ENCODE peak calls at places on chromosome 5, in ten cellular contexts. B is progenitor cell of endocrine pancreas; M is fibroblast of pulmonary artery; J is erythroblast; G is HFFc6; S is heart right ventricle; R is hypothalamus; O is GM13976; A is Kasumi-1; Z is activated T-cell treated with anti-CD3 and anti-CD28 coated beads, Interleukin-2, amount 50 U/mL, for 1 hour. P is an unnamed sample.
A peak's percentile ranks its signal among the peaks of the same experiment; 100 is the strongest.

GRCh38 chr5:179816401-179817070 is 4.2 kb upstream of the SQSTM1 start:
- DNase-seq in B (no peak), M (no peak), J (peak; percentile 40), G (no peak), S (no peak), R (no peak), O (no peak), A (no peak), Z (no peak), P (peak; percentile 44)

GRCh38 chr5:110085826-110086225 is 396.1 kb downstream of the MAN2A1 start:
- DNase-seq in B (no peak), M (no peak), J (no peak), G (no peak), S (no peak), R (no peak), O (no peak), A (no peak), Z (no peak), P (no peak)

GRCh38 chr5:154541553-154541952 is 63.5 kb upstream of the HAND1 start:
- DNase-seq in B (no peak), M (no peak), J (peak; percentile 28), G (no peak), S (no peak), R (no peak), O (no peak), A (no peak), Z (no peak), P (no peak)

GRCh38 chr5:123696948-123697347 is 185.0 kb downstream of the CSNK1G3 start:
- DNase-seq in B (no peak), M (peak; percentile 77), J (no peak), G (peak; percentile 35), S (peak; percentile 73), R (peak; percentile 77), O (no peak), A (no peak), Z (no peak), P (no peak)

GRCh38 chr5:14341571-14342225 is 198.6 kb downstream of the TRIO start:
- DNase-seq in B (no peak), M (no peak), J (no peak), G (no peak), S (no peak), R (no peak), O (no peak), A (peak; percentile 15), Z (no peak), P (no peak)

GRCh38 chr5:142900926-142901325 is 130.7 kb downstream of the ARHGAP26 start:
- DNase-seq in B (no peak), M (peak; percentile 55), J (no peak), G (peak; percentile 63), S (no peak), R (no peak), O (no peak), A (no peak), Z (no peak), P (no peak)

GRCh38 chr5:43839218-43839617 is 236.2 kb downstream of the NNT start:
- DNase-seq in B (no peak), M (peak; percentile 67), J (no peak), G (peak; percentile 20), S (no peak), R (no peak), O (no peak), A (no peak), Z (no peak), P (no peak)

GRCh38 chr5:57034517-57034916 is 82.6 kb upstream of the MIER3 start:
- DNase-seq in B (no peak), M (no peak), J (no peak), G (no peak), S (no peak), R (no peak), O (no peak), A (no peak), Z (no peak), P (no peak)

GRCh38 chr5:73694089-73694488 is 68.1 kb downstream of the ARHGEF28 start:
- DNase-seq in B (no peak), M (no peak), J (no peak), G (no peak), S (no peak), R (no peak), O (peak; percentile 11), A (no peak), Z (no peak), P (peak; percentile 35)

GRCh38 chr5:14440598-14441401 is 140.8 kb upstream of the OTULINL start:
- DNase-seq in B (no peak), M (peak; percentile 92), J (no peak), G (peak; percentile 93), S (peak; percentile 63), R (peak; percentile 48), O (no peak), A (no peak), Z (no peak), P (no peak)

GRCh38 chr5:179321206-179321987 is 23.9 kb downstream of the ADAMTS2 start:
- DNase-seq in B (no peak), M (no peak), J (no peak), G (no peak), S (no peak), R (no peak), O (no peak), A (no peak), Z (no peak), P (no peak)

GRCh38 chr5:72991394-72991793 is 35.6 kb downstream of the FCHO2 start:
- DNase-seq in B (no peak), M (no peak), J (no peak), G (no peak), S (no peak), R (no peak), O (no peak), A (no peak), Z (no peak), P (no peak)

GRCh38 chr5:52262844-52263243 is 524.9 kb upstream of the ITGA1 start:
- DNase-seq in B (no peak), M (no peak), J (no peak), G (no peak), S (no peak), R (no peak), O (no peak), A (no peak), Z (no peak), P (no peak)

GRCh38 chr5:23146183-23146582 is 293.0 kb upstream of the CDH12 start:
- DNase-seq in B (no peak), M (no peak), J (no peak), G (no peak), S (no peak), R (no peak), O (no peak), A (no peak), Z (no peak), P (no peak)

GRCh38 chr5:71830626-71831539 is 111.8 kb downstream of the CARTPT start:
- DNase-seq in B (no peak), M (peak; percentile 89), J (no peak), G (peak; percentile 85), S (peak; percentile 80), R (peak; percentile 28), O (no peak), A (no peak), Z (no peak), P (no peak)

GRCh38 chr5:119078870-119079269 is 8.0 kb downstream of the DMXL1 start:
- DNase-seq in B (no peak), M (peak; percentile 59), J (no peak), G (no peak), S (no peak), R (no peak), O (no peak), A (no peak), Z (no peak), P (no peak)

GRCh38 chr5:95471922-95472321 is 80.8 kb downstream of the FAM81B start:
- DNase-seq in B (no peak), M (peak; percentile 53), J (no peak), G (peak; percentile 62), S (no peak), R (no peak), O (no peak), A (no peak), Z (no peak), P (no peak)

GRCh38 chr5:9947944-9948343 is 301.7 kb downstream of the ATPSCKMT start:
- DNase-seq in B (no peak), M (peak; percentile 61), J (no peak), G (no peak), S (no peak), R (no peak), O (no peak), A (no peak), Z (no peak), P (no peak)

GRCh38 chr5:68068204-68068603 is 147.4 kb upstream of the PIK3R1 start:
- DNase-seq in B (no peak), M (no peak), J (no peak), G (peak; percentile 40), S (no peak), R (no peak), O (no peak), A (no peak), Z (no peak), P (no peak)

GRCh38 chr5:80220268-80220897 is 35.5 kb downstream of the SERINC5 start:
- DNase-seq in B (no peak), M (no peak), J (no peak), G (no peak), S (no peak), R (no peak), O (no peak), A (no peak), Z (peak; percentile 42), P (no peak)

GRCh38 chr5:23675456-23675855 is 168.0 kb downstream of the PRDM9 start:
- DNase-seq in B (no peak), M (no peak), J (no peak), G (no peak), S (no peak), R (no peak), O (no peak), A (no peak), Z (no peak), P (no peak)

GRCh38 chr5:169574147-169574646 is 9.4 kb upstream of the SPDL1 start:
- DNase-seq in B (no peak), M (no peak), J (no peak), G (no peak), S (no peak), R (no peak), O (no peak), A (no peak), Z (no peak), P (no peak)

GRCh38 chr5:98902733-98903132 is 26.1 kb downstream of the CHD1 start:
- DNase-seq in B (no peak), M (peak; percentile 50), J (no peak), G (peak; percentile 48), S (no peak), R (no peak), O (no peak), A (no peak), Z (no peak), P (no peak)

GRCh38 chr5:131521252-131521651 is 113.8 kb downstream of the RAPGEF6 start:
- DNase-seq in B (no peak), M (no peak), J (no peak), G (peak; percentile 69), S (no peak), R (no peak), O (no peak), A (no peak), Z (no peak), P (no peak)

GRCh38 chr5:65924366-65925093 is 1.8 kb upstream of the ERBIN start:
- DNase-seq in B (no peak), M (no peak), J (peak; percentile 68), G (peak; percentile 3), S (no peak), R (no peak), O (no peak), A (peak; percentile 45), Z (no peak), P (peak; percentile 21)

GRCh38 chr5:54717459-54717858 is 199.9 kb downstream of the SNX18 start:
- DNase-seq in B (no peak), M (no peak), J (no peak), G (no peak), S (no peak), R (no peak), O (no peak), A (no peak), Z (no peak), P (no peak)

GRCh38 chr5:96114736-96115466 is 153.2 kb upstream of the ELL2 start:
- DNase-seq in B (no peak), M (peak; percentile 24), J (no peak), G (peak; percentile 46), S (no peak), R (no peak), O (no peak), A (no peak), Z (no peak), P (no peak)

GRCh38 chr5:120454094-120454798 is 9.9 kb upstream of the PRR16 start:
- DNase-seq in B (no peak), M (peak; percentile 91), J (no peak), G (peak; percentile 72), S (peak; percentile 11), R (no peak), O (no peak), A (no peak), Z (no peak), P (no peak)